ENCODE peak calls at places on chromosomes 11 and 22, in eight cellular contexts. D is NCI-H2171 treated with DMSO at 0.1 percent for 48 hours; J is stimulated activated CD8-positive, alpha-beta memory T cell treated with anti-CD3 and anti-CD28 coated beads, Interleukin-7, amount 100 ng/mL, for 1 hour; H is uterus; N is naive thymus-derived CD4-positive, alpha-beta T cell; C is anterior cingulate cortex; A is stimulated activated CD4-positive, alpha-beta T cell treated with anti-CD3 and anti-CD28 coated beads, Interleukin-1b, Interleukin-23, amount 100 ng/mL, for 4 hours; G is osteocyte. R is an unnamed sample.

GRCh38 chr11:9971894-9972293 is 308.0 kb downstream of the SWAP70 start:
- DNase-seq in D (no peak), J (no peak), H (no peak), N (no peak), C (no peak), A (no peak), G (no peak), R (no peak)

GRCh38 chr22:48491451-48491941 is 1336.2 kb downstream of the BRD1 start:
- DNase-seq in D (peak; percentile 68), J (no peak), H (peak; percentile 10), N (no peak), C (no peak), A (no peak), G (no peak), R (no peak)

GRCh38 chr11:64206457-64207246 is at the start of gene FERMT3:
- DNase-seq in D (no peak), J (no peak), H (peak; percentile 34), N (peak; percentile 73), C (no peak), A (peak; percentile 75), G (no peak), R (peak; percentile 71)

GRCh38 chr11:119584193-119585037 is 144.6 kb downstream of the NECTIN1 start:
- DNase-seq in D (peak; percentile 77), J (no peak), H (no peak), N (no peak), C (peak; percentile 73), A (no peak), G (no peak), R (peak; percentile 34)

GRCh38 chr22:44928711-44929347 is 81.0 kb downstream of the PHF21B start:
- DNase-seq in D (peak; percentile 29), J (no peak), H (no peak), N (no peak), C (no peak), A (no peak), G (no peak), R (no peak)

GRCh38 chr11:19892876-19893275 is 180.2 kb downstream of the NAV2 start:
- DNase-seq in D (no peak), J (no peak), H (no peak), N (no peak), C (no peak), A (no peak), G (no peak), R (no peak)

GRCh38 chr22:19880786-19881569 is 26.3 kb upstream of the GNB1L start:
- DNase-seq in D (no peak), J (no peak), H (peak; percentile 51), N (no peak), C (no peak), A (no peak), G (peak; percentile 94), R (peak; percentile 64)

GRCh38 chr11:107043242-107043991 is 25.1 kb upstream of the GUCY1A2 start:
- DNase-seq in D (no peak), J (no peak), H (no peak), N (no peak), C (no peak), A (no peak), G (no peak), R (no peak)

GRCh38 chr11:120032766-120033390 is 105.0 kb downstream of the TRIM29 start:
- DNase-seq in D (no peak), J (no peak), H (no peak), N (no peak), C (no peak), A (no peak), G (peak; percentile 68), R (no peak)

GRCh38 chr11:131663403-131664200 is 293.2 kb downstream of the NTM start:
- DNase-seq in D (no peak), J (no peak), H (no peak), N (no peak), C (peak; percentile 51), A (no peak), G (no peak), R (no peak)

GRCh38 chr11:13368041-13368446 is 90.5 kb downstream of the BMAL1 start:
- DNase-seq in D (no peak), J (no peak), H (no peak), N (no peak), C (no peak), A (no peak), G (no peak), R (no peak)

GRCh38 chr22:31300896-31301295 is 8.6 kb upstream of the PIK3IP1 start:
- DNase-seq in D (no peak), J (no peak), H (no peak), N (no peak), C (no peak), A (no peak), G (no peak), R (no peak)

GRCh38 chr11:122365545-122366380 is 249.7 kb upstream of the BLID start:
- DNase-seq in D (no peak), J (no peak), H (no peak), N (no peak), C (no peak), A (no peak), G (no peak), R (no peak)

GRCh38 chr11:91673705-91674104 is 550.9 kb upstream of the FAT3 start:
- DNase-seq in D (no peak), J (no peak), H (no peak), N (no peak), C (no peak), A (no peak), G (no peak), R (no peak)

GRCh38 chr11:80586464-80586863 is 1145.6 kb upstream of the TENM4 start:
- DNase-seq in D (no peak), J (no peak), H (no peak), N (no peak), C (no peak), A (no peak), G (no peak), R (no peak)

GRCh38 chr22:49734882-49735281 is 92.8 kb downstream of the BRD1 start:
- DNase-seq in D (no peak), J (no peak), H (no peak), N (no peak), C (no peak), A (no peak), G (no peak), R (no peak)

GRCh38 chr22:17903564-17904295 is 120.6 kb downstream of the MICAL3 start:
- DNase-seq in D (no peak), J (no peak), H (no peak), N (no peak), C (no peak), A (no peak), G (no peak), R (no peak)

GRCh38 chr11:59000007-59000406 is 60.7 kb downstream of the GLYATL1 start:
- DNase-seq in D (no peak), J (no peak), H (no peak), N (no peak), C (no peak), A (no peak), G (no peak), R (no peak)

GRCh38 chr11:59141673-59142460 is 789 bp upstream of the FAM111A start:
- DNase-seq in D (no peak), J (no peak), H (no peak), N (no peak), C (no peak), A (no peak), G (no peak), R (no peak)

GRCh38 chr22:50059185-50059880 is 1.2 kb upstream of the TTLL8 start:
- DNase-seq in D (no peak), J (no peak), H (peak; percentile 37), N (no peak), C (no peak), A (no peak), G (no peak), R (no peak)

GRCh38 chr11:35036642-35037041 is 102.3 kb upstream of the CD44 start:
- DNase-seq in D (no peak), J (no peak), H (no peak), N (no peak), C (no peak), A (no peak), G (no peak), R (no peak)

GRCh38 chr22:17381237-17381913 is 12.1 kb downstream of the CECR2 start:
- DNase-seq in D (no peak), J (no peak), H (no peak), N (no peak), C (no peak), A (no peak), G (no peak), R (no peak)

GRCh38 chr11:63783925-63784592 is 15.5 kb upstream of the ZFTA start:
- DNase-seq in D (no peak), J (no peak), H (no peak), N (no peak), C (no peak), A (no peak), G (no peak), R (no peak)

GRCh38 chr11:115695677-115696451 is 191.6 kb upstream of the CADM1 start:
- DNase-seq in D (no peak), J (no peak), H (no peak), N (no peak), C (no peak), A (no peak), G (no peak), R (no peak)

GRCh38 chr11:77191429-77191822 is 63.4 kb downstream of the MYO7A start:
- DNase-seq in D (no peak), J (no peak), H (no peak), N (no peak), C (no peak), A (no peak), G (no peak), R (no peak)

GRCh38 chr11:131987703-131988102 is 617.3 kb downstream of the NTM start:
- DNase-seq in D (no peak), J (no peak), H (no peak), N (no peak), C (no peak), A (no peak), G (no peak), R (no peak)

GRCh38 chr11:128181090-128181485 is 406.3 kb downstream of the ETS1 start:
- DNase-seq in D (no peak), J (no peak), H (no peak), N (no peak), C (no peak), A (no peak), G (no peak), R (no peak)

GRCh38 chr11:13208921-13209320 is 68.7 kb upstream of the BMAL1 start:
- DNase-seq in D (no peak), J (no peak), H (no peak), N (no peak), C (no peak), A (no peak), G (no peak), R (no peak)

GRCh38 chr22:22403306-22403705 is 105.2 kb downstream of the ZNF280B start:
- DNase-seq in D (no peak), J (no peak), H (no peak), N (no peak), C (no peak), A (no peak), G (no peak), R (no peak)